ENCODE peak calls at places on chromosome 18, in eight cellular contexts. N, Y, V, Z, H, K, A and I are unnamed samples.

GRCh38 chr18:39751926-39752325 is 2186.3 kb upstream of the CELF4 start:
- DNase-seq in Z (no peak), V (no peak), H (no peak), A (no peak), Y (no peak), N (no peak), K (no peak), I (no peak)

GRCh38 chr18:79374408-79375171 is 21.1 kb upstream of the NFATC1 start:
- DNase-seq in A (no peak), Z (no peak), K (no peak), N (no peak), Y (no peak), H (peak), V (no peak), I (no peak)

GRCh38 chr18:25351773-25352628 is at the start of gene ZNF521:
- DNase-seq in A (peak), Z (peak), N (no peak), Y (peak), V (peak), K (peak), H (peak), I (peak)

GRCh38 chr18:23114911-23115310 is 20.4 kb upstream of the CABLES1 start:
- DNase-seq in Z (no peak), N (no peak), K (no peak), A (no peak), Y (no peak), H (no peak), V (peak), I (no peak)

GRCh38 chr18:63848159-63848558 is 39.3 kb upstream of the SERPINB2 start:
- DNase-seq in Z (no peak), N (no peak), A (no peak), H (no peak), V (peak), Y (no peak), K (peak), I (no peak)

GRCh38 chr18:77066101-77066500 is 66.5 kb downstream of the MBP start:
- DNase-seq in K (no peak), V (no peak), Y (no peak), Z (no peak), A (no peak), H (peak), N (no peak), I (no peak)

GRCh38 chr18:7116832-7117389 is 686 bp downstream of the LAMA1 start:
- DNase-seq in Y (no peak), A (no peak), Z (no peak), K (no peak), H (no peak), N (no peak), V (peak), I (no peak)

GRCh38 chr18:57446322-57446721 is 11.1 kb downstream of the ONECUT2 start:
- DNase-seq in A (no peak), N (no peak), Z (no peak), K (no peak), Y (no peak), V (no peak), H (no peak), I (no peak)

GRCh38 chr18:37261246-37261927 is 304.2 kb downstream of the CELF4 start:
- DNase-seq in N (peak), H (no peak), Z (no peak), A (peak), V (no peak), K (no peak), Y (no peak), I (no peak)

GRCh38 chr18:31557446-31557845 is 34.2 kb upstream of the TTR start:
- DNase-seq in N (no peak), Z (no peak), K (no peak), V (no peak), A (no peak), Y (no peak), H (no peak), I (no peak)

GRCh38 chr18:76756491-76757288 is 65.7 kb upstream of the ZNF236 start:
- DNase-seq in H (no peak), V (no peak), K (no peak), A (no peak), N (no peak), Z (no peak), Y (no peak), I (no peak)

GRCh38 chr18:23825978-23826405 is 136.7 kb downstream of the LAMA3 start:
- DNase-seq in H (no peak), Z (peak), K (no peak), N (no peak), A (peak), Y (no peak), V (peak), I (no peak)

GRCh38 chr18:77876319-77876865 is 626.7 kb downstream of the GALR1 start:
- DNase-seq in Y (no peak), A (no peak), V (no peak), H (no peak), Z (no peak), K (no peak), N (no peak), I (no peak)

GRCh38 chr18:34957864-34958259 is 83.4 kb upstream of the MAPRE2 start:
- DNase-seq in Z (no peak), K (no peak), Y (no peak), V (no peak), A (no peak), H (no peak), N (no peak), I (no peak)

GRCh38 chr18:34959989-34960388 is 81.2 kb upstream of the MAPRE2 start:
- DNase-seq in K (no peak), Y (no peak), N (no peak), A (no peak), H (no peak), Z (no peak), V (no peak), I (no peak)

GRCh38 chr18:34956663-34957062 is 84.5 kb upstream of the MAPRE2 start:
- DNase-seq in H (no peak), V (no peak), A (no peak), Z (no peak), K (peak), N (no peak), Y (no peak), I (no peak)

GRCh38 chr18:34959211-34959829 is 81.9 kb upstream of the MAPRE2 start:
- DNase-seq in Z (no peak), A (no peak), Y (no peak), V (no peak), N (no peak), H (no peak), K (no peak), I (no peak)

DNA sequence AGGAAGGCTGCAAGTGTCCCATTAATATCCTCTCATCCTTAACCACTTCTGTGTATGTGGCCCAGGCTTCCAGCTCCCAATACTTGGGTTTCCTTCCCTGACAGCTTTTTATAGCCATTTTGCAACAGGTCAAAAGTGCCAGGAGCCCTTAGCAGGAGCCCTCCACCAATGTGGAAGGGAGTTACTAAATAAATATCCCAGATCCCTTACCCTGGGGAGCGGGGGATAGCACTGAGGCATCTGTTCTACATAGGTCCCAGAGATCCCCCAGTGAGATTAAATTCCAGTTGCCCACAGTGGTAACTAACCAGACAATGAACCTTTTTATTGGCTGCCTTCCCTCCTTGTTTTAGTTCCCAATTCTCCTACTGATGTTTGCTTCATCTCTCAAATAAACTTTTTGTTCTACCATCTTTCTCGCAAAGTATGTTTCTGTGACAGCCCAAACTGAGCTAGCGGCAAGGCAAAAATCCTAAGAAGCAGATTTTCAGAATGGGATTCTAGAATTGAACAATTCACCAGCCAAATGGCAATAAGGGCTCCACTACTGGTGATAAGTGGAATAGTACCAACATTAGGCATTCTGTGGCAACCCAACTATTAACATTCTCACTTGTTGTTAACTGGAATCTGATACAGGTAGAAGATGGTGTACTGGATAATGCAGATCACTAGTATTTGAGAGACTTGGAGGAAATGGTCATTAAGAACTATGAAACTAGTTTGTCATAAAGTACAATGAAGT is 83.9 kb upstream of the MAPRE2 start:
- DNase-seq in A (no peak), K (no peak), H (no peak), Y (peak), N (no peak), V (peak), Z (no peak), I (no peak)
- H3K27ac ChIP-seq in A (no peak), K (peak), H (no peak), Y (peak), N (no peak), V (no peak), Z (no peak), I (no peak)

GRCh38 chr18:22082408-22082807 is 87.0 kb upstream of the GATA6 start:
- DNase-seq in N (no peak), V (no peak), A (no peak), Z (no peak), Y (no peak), H (no peak), K (no peak), I (no peak)
- H3K27ac ChIP-seq in N (no peak), V (peak), A (no peak), Z (no peak), Y (no peak), H (no peak), K (no peak), I (no peak)

GRCh38 chr18:11064106-11064505 is 85.3 kb downstream of the PIEZO2 start:
- DNase-seq in Z (no peak), Y (no peak), V (no peak), A (no peak), N (no peak), H (no peak), K (no peak), I (no peak)

GRCh38 chr18:11070593-11070992 is 78.8 kb downstream of the PIEZO2 start:
- DNase-seq in V (no peak), Y (no peak), A (no peak), N (no peak), Z (no peak), H (no peak), K (no peak), I (no peak)

GRCh38 chr18:11066038-11066437 is 83.3 kb downstream of the PIEZO2 start:
- DNase-seq in Z (no peak), A (no peak), V (no peak), Y (no peak), K (no peak), N (no peak), H (no peak), I (no peak)

GRCh38 chr18:11065061-11065460 is 84.3 kb downstream of the PIEZO2 start:
- DNase-seq in K (no peak), V (no peak), H (no peak), N (no peak), A (no peak), Y (no peak), Z (no peak), I (no peak)
- H3K27ac ChIP-seq in K (no peak), V (no peak), H (no peak), N (no peak), A (no peak), Y (no peak), Z (no peak), I (no peak)

GRCh38 chr18:8806105-8806797 is 100.9 kb downstream of the MTCL1 start:
- DNase-seq in H (no peak), K (no peak), N (no peak), Z (no peak), Y (no peak), A (no peak), V (no peak), I (no peak)

GRCh38 chr18:8805552-8805951 is 100.2 kb downstream of the MTCL1 start:
- DNase-seq in Z (no peak), Y (no peak), V (peak), N (no peak), A (no peak), H (no peak), K (no peak), I (no peak)

GRCh38 chr18:8806798-8807501 is 101.6 kb downstream of the MTCL1 start:
- DNase-seq in H (no peak), Y (no peak), N (no peak), Z (no peak), A (no peak), V (no peak), K (no peak), I (no peak)

GRCh38 chr18:8808001-8808400 is 102.6 kb downstream of the MTCL1 start:
- DNase-seq in Z (no peak), N (no peak), H (no peak), V (no peak), A (peak), K (no peak), Y (no peak), I (no peak)

GRCh38 chr18:8807502-8807833 is 102.1 kb downstream of the MTCL1 start:
- DNase-seq in N (no peak), Y (no peak), K (no peak), A (no peak), H (no peak), V (no peak), Z (no peak), I (no peak)
- H3K27ac ChIP-seq in N (no peak), Y (no peak), K (peak), A (no peak), H (no peak), V (no peak), Z (no peak), I (no peak)

DNA sequence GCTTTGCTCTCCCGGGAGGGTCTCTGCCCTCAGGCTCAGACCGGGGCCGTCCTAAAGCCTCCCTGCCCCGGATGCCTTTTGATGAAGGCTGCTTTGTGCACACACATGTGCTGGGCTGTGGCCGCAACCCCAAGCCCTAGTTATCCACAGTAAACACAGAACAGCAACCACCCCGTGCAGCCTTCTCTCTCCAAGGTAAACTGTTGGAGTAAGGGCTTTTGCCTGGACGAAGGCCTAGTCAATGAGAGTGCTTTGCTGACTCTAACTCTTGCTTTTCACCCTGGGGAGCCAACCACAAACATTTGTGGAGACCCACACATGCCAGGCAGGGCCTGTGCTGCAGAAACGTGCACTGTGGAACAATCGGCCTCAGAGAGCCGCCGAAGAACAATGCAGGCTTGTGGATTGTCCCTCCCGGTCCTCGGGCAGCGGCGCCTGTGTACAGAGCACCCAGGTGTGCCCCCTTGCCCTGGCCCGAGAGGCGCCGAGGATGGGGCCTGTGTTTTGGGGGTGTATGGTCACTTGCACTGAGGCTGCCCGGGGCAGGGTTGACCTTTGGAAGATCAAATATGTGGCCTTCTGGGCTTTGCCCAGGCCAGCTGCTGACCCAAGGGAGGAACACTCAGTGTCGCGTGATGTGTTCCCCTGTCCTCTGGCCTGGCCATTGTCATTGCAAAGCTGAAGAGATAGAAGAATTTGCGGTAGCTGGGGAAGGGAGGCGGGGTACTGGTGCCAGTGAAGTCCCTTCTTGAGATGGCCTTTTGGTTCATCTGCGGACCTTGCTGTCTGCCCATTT is 37.0 kb downstream of the CTIF start:
- DNase-seq in K (no peak), N (no peak), Y (no peak), A (no peak), H (no peak), Z (peak), V (no peak), I (peak)
- H3K27ac ChIP-seq in K (no peak), N (no peak), Y (no peak), A (peak), H (no peak), Z (peak), V (no peak), I (peak)

DNA sequence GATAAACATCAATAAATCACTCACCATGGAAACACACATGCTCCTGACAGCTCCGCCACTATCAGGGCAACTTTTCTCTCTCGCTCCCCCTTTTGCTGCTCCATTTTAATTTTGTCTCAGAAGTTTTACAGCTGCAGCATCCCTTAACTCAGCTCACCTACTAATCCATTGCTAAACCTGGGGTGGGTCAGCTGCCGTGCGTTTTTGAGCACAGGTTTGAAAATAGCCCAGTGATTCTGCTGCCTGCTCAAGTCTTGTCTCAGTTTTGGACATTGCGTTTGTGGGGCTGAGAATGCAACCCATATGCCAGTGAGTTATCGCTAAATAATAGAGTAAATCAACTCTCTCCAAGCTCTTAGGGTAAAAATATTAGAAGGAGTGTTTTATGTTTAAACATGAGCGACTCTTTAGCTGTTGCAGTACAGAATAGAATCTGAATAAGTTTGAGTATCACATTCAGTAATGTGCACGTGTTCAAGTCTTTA is 2.1 kb downstream of the TSHZ1 start:
- DNase-seq in Z (no peak), Y (no peak), H (no peak), N (no peak), A (no peak), K (no peak), V (no peak), I (no peak)
- H3K27ac ChIP-seq in Z (peak), Y (no peak), H (peak), N (no peak), A (no peak), K (no peak), V (no peak), I (peak)

DNA sequence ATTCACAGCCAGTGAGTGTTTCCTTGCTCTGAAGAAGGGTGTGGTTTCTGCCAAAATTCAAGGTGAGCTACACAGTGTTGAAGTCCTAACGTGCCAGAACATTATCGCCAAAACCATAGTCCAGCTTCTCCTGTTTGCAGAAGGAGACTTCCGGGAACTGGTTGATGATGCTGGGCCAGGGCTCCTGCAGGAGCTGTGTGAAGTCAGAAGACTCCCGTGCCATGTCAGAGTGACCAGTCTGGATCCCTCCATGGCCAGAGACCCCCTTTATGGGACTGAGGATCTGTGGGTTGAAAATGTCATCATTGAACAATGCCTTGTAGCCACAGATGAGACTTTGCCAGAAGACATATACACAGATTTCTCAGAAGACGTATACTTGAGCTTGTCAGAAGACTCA is 96.0 kb upstream of the RAB12 start:
- DNase-seq in A (no peak), H (no peak), Y (no peak), K (no peak), Z (no peak), N (no peak), V (no peak), I (no peak)
- H3K27ac ChIP-seq in A (no peak), H (no peak), Y (no peak), K (no peak), Z (no peak), N (no peak), V (no peak), I (no peak)

DNA sequence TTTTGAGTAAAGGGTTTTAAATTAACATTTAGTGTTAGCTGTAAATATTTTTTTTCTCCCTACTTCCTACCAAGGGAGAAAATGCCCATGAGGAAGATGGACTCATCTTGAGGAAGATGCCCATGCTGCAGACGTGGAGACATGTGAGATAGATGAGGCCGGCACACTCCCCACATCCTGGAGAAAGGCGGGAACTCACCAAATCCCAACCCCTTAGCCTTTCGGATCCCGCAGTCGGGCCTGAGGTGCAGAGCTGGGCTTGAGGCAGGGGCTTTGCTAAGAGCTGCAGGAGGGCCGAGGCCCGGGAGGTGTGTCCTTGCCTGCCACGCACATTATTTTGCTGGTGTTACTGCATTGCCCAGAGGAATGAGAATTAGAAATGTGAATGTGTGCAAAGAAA is 137.9 kb downstream of the NAPG start:
- DNase-seq in A (no peak), H (no peak), Z (no peak), Y (no peak), V (no peak), N (no peak), K (no peak), I (no peak)
- H3K27ac ChIP-seq in A (no peak), H (no peak), Z (no peak), Y (no peak), V (no peak), N (no peak), K (no peak), I (no peak)